ENCODE peak calls at places on chromosomes 7 and 10, in nine cellular contexts. J is Peyer's patch, Q is HepG2, Y is brain microvascular endothelial cell, I is OCI-LY7, L is uterus, W is IMR-90, P is WERI-Rb-1, N is esophagus squamous epithelium. M is an unnamed sample.

GRCh38 chr7:102260856-102261255 is 25.8 kb upstream of the SH2B2 start:
- DNase-seq in J (no peak), Q (no peak), Y (peak; percentile 40), I (no peak), L (peak; percentile 34), W (peak; percentile 68), P (no peak), N (no peak), M (no peak)

GRCh38 chr7:128672927-128673517 is 930 bp downstream of the GARIN1A start:
- DNase-seq in J (no peak), Q (no peak), Y (no peak), I (peak; percentile 36), L (no peak), W (peak; percentile 24), P (no peak), N (no peak), M (no peak)

GRCh38 chr10:79024296-79024695 is 44.5 kb upstream of the ZMIZ1 start:
- DNase-seq in J (peak; percentile 47), Q (no peak), Y (no peak), I (no peak), L (no peak), W (no peak), P (no peak), N (no peak), M (no peak)

GRCh38 chr10:114767101-114767588 is 54.4 kb upstream of the FHIP2A start:
- DNase-seq in J (no peak), Q (no peak), Y (peak; percentile 45), I (no peak), L (no peak), W (peak; percentile 74), P (no peak), N (no peak), M (no peak)

GRCh38 chr10:100998183-100998990 is 1.2 kb upstream of the LZTS2 start:
- DNase-seq in J (peak; percentile 89), Q (peak; percentile 78), Y (peak; percentile 65), I (peak; percentile 73), L (peak; percentile 85), W (peak; percentile 81), P (peak; percentile 95), N (no peak), M (no peak)

GRCh38 chr7:101814081-101814995 is 3.1 kb upstream of the CUX1 start:
- DNase-seq in J (peak; percentile 82), Q (peak; percentile 36), Y (no peak), I (peak; percentile 87), L (peak; percentile 65), W (peak; percentile 44), P (peak; percentile 71), N (no peak), M (no peak)

GRCh38 chr7:36053589-36053988 is 99.5 kb upstream of the EEPD1 start:
- DNase-seq in J (no peak), Q (no peak), Y (no peak), I (no peak), L (no peak), W (no peak), P (no peak), N (no peak), M (no peak)

GRCh38 chr7:104209063-104209462 is 1.2 kb upstream of the ORC5 start:
- DNase-seq in J (no peak), Q (no peak), Y (no peak), I (no peak), L (no peak), W (no peak), P (no peak), N (no peak), M (no peak)

GRCh38 chr7:132815696-132816334 is 239.5 kb upstream of the PLXNA4 start:
- DNase-seq in J (no peak), Q (no peak), Y (no peak), I (no peak), L (no peak), W (peak; percentile 11), P (no peak), N (no peak), M (no peak)

GRCh38 chr10:3720228-3721019 is 64.6 kb downstream of the KLF6 start:
- DNase-seq in J (no peak), Q (peak; percentile 17), Y (peak; percentile 77), I (no peak), L (no peak), W (peak; percentile 88), P (no peak), N (no peak), M (peak; percentile 25)

GRCh38 chr10:80154978-80155695 is 22.6 kb downstream of the PLAC9 start:
- DNase-seq in J (no peak), Q (no peak), Y (peak; percentile 81), I (no peak), L (peak; percentile 49), W (peak; percentile 96), P (no peak), N (no peak), M (peak; percentile 56)

GRCh38 chr7:157116762-157117161 is 22.0 kb upstream of the UBE3C start:
- DNase-seq in J (no peak), Q (no peak), Y (no peak), I (no peak), L (no peak), W (no peak), P (no peak), N (no peak), M (no peak)

GRCh38 chr7:371119-371778 is 81.3 kb downstream of the FOXL3 start:
- DNase-seq in J (peak; percentile 76), Q (peak; percentile 90), Y (no peak), I (peak; percentile 3), L (no peak), W (no peak), P (no peak), N (no peak), M (no peak)

GRCh38 chr10:30445716-30446115 is 11.7 kb downstream of the MAP3K8 start:
- DNase-seq in J (no peak), Q (no peak), Y (peak; percentile 70), I (no peak), L (no peak), W (peak; percentile 94), P (no peak), N (no peak), M (no peak)

GRCh38 chr7:123096976-123097375 is 101.5 kb upstream of the TAS2R16 start:
- DNase-seq in J (no peak), Q (no peak), Y (no peak), I (no peak), L (no peak), W (no peak), P (no peak), N (no peak), M (no peak)

GRCh38 chr7:156475666-156476065 is 164.9 kb upstream of the RNF32 start:
- DNase-seq in J (no peak), Q (no peak), Y (peak; percentile 74), I (no peak), L (no peak), W (peak; percentile 90), P (no peak), N (no peak), M (no peak)

GRCh38 chr7:135801877-135802276 is 53.3 kb upstream of the FAM180A start:
- DNase-seq in J (no peak), Q (no peak), Y (no peak), I (no peak), L (no peak), W (no peak), P (no peak), N (no peak), M (no peak)

DNA sequence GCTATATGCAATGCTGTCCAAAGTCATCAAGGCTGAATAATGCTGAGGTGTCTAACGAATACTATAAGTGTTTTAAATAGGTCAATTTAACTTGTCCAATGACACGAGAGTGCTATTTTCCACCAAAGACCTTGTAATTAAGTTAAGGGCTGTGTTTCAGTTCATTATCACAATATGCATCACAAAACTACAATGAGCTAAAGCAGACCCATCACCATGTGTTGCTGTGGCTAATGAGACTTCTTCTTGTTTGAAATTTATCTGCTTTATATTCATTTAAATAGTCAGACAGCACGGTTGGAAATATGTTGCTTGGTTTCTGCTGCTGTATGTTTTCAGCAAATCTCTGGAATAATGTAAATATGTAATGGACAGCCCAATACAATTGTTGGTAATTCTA is 292.5 kb upstream of the VSTM2A start:
- DNase-seq in J (no peak), Q (no peak), Y (no peak), I (no peak), L (no peak), W (no peak), P (no peak), N (no peak), M (no peak)
- TF ChIP-seq CTCF in J (no peak), Q (no peak), Y (no peak), I (no peak), L (no peak), W (no peak), P (no peak), N (no peak), M (no peak)

DNA sequence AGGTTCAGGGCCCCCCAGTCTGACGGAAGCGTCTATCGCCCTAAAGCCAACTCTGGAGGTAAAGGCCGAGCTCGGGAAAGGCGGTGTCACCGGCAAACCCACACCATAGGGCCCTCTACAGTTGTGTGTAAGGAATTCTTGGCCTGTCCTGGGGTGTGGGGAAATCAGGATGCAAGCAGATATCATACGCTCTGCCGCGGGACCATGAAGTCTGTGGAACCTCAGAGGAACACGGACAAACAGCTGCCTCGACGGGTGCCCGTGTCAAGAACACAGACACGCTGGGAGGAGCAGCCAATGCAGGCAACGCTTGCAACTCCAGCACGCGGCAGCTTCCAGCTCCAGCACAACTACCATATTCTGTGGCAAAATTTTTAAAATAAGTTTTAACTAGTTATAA is 157.9 kb downstream of the DIP2C start:
- DNase-seq in J (no peak), Q (no peak), Y (no peak), I (no peak), L (no peak), W (no peak), P (no peak), N (no peak), M (no peak)
- H3K4me3 ChIP-seq in J (no peak overlapping the region), Q (no peak overlapping the region), Y (no peak overlapping the region), I (no peak overlapping the region), L (no peak overlapping the region), W (no peak overlapping the region), P (no peak overlapping the region), N (no peak overlapping the region), M (no peak overlapping the region)

DNA sequence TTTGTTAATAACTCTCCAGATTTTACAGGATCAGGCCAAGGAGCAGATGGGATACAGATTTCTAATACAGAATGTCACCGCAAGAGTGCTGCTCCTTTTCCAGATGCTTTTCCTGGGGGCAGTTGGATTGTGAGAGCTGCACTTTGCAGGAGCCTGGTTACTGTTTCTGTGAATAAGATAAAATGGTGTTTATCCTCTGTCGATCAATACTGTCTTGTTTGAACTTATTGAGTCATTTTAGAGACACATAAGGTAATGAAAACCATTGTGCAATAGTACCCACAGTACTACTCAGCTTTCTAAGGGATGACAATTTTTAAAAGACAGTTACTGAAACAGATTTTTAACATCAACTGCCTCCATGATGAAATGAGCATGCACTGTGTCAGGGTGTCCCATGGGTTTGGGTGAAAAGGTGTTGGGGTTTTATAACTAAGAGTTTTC is 2.9 kb downstream of the A1CF start:
- DNase-seq in J (no peak), Q (peak; percentile 89), Y (no peak), I (no peak), L (no peak), W (no peak), P (no peak), N (no peak), M (no peak)
- H3K36me3 ChIP-seq in J (no peaks in the 10 kb centered on the region), Q (peaks cover 3% of the 10 kb centered on the region), Y (no peaks in the 10 kb centered on the region), I (no peaks in the 10 kb centered on the region), L (no peaks in the 10 kb centered on the region), W (no peaks in the 10 kb centered on the region), P (no peaks in the 10 kb centered on the region), N (no peaks in the 10 kb centered on the region), M (no peaks in the 10 kb centered on the region)

DNA sequence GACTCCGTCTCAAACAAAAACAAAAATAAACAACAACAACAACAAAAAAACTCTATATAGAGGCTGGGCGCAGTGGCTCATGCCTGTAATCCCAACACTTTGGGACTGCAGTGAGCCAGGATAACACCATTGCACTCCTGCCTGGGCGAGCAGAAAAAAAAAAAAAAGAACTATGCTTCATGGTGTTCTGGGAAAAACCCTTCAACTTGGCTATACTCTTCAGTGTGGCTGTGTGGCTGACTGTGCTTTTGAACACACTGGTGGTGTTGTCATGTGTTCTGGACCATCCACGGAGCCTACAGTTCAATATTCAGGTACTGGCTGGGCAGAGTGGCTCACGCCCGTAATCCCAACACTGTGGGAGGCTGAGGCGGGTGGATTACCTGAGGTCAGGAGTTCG is 26.5 kb downstream of the SNX8 start:
- DNase-seq in J (no peak), Q (no peak), Y (no peak), I (no peak), L (no peak), W (no peak), P (no peak), N (no peak), M (no peak)
- TF ChIP-seq CTCF in J (no peak), Q (no peak), Y (no peak), I (no peak), L (no peak), W (no peak), P (no peak), N (no peak), M (no peak)